ENCODE peak calls at places on chromosomes 7 and 10, in six cellular contexts. T is mesenchymal stem cell, X is neuronal stem cell, L is IMR-90, J is trophoblast cell, D is H1. C is an unnamed sample.

GRCh38 chr7:10429516-10429915 is 544.2 kb upstream of the PHF14 start:
- DNase-seq in J (no peak), D (no peak), L (no peak), T (no peak), X (peak), C (no peak)

GRCh38 chr10:59361659-59362183 is 628 bp downstream of the FAM13C start:
- DNase-seq in D (no peak), J (peak), X (no peak), L (peak), T (peak), C (no peak)

GRCh38 chr7:40231796-40232195 is 97.0 kb downstream of the SUGCT start:
- DNase-seq in X (no peak), T (no peak), J (peak), D (no peak), L (no peak), C (no peak)

GRCh38 chr10:45227042-45227441 is 88.4 kb downstream of the OR13A1 start:
- DNase-seq in J (no peak), D (no peak), T (no peak), X (no peak), L (no peak), C (no peak)

GRCh38 chr7:71237945-71238344 is 106.0 kb downstream of the GALNT17 start:
- DNase-seq in J (no peak), L (no peak), D (no peak), X (peak), T (no peak), C (peak)

GRCh38 chr10:79434223-79434687 is 11.2 kb downstream of the ZCCHC24 start:
- DNase-seq in X (no peak), L (peak), T (peak), J (no peak), D (no peak), C (no peak)

GRCh38 chr7:123410273-123410928 is 124.0 kb downstream of the IQUB start:
- DNase-seq in L (no peak), X (no peak), J (no peak), D (no peak), T (peak), C (no peak)

GRCh38 chr7:155795401-155795800 is 16.9 kb downstream of the SHH start:
- DNase-seq in L (no peak), X (no peak), T (no peak), D (no peak), J (no peak), C (no peak)

GRCh38 chr7:111763221-111763791 is 201.0 kb upstream of the IMMP2L start:
- DNase-seq in T (peak), D (no peak), L (peak), X (peak), J (peak), C (peak)

GRCh38 chr10:71455035-71455434 is 58.3 kb downstream of the CDH23 start:
- DNase-seq in J (no peak), X (no peak), T (no peak), L (no peak), D (no peak), C (no peak)
- H3K14ac ChIP-seq in J (no peak), X (no peak), T (no peak), L (no peak), D (no peak), C (no peak)

GRCh38 chr10:22631185-22631584 is 83.2 kb downstream of the PIP4K2A start:
- DNase-seq in X (no peak), J (no peak), D (no peak), L (no peak), T (no peak), C (no peak)
- H3K18ac ChIP-seq in X (no peak), J (peak), D (no peak), L (no peak), T (no peak), C (no peak)

DNA sequence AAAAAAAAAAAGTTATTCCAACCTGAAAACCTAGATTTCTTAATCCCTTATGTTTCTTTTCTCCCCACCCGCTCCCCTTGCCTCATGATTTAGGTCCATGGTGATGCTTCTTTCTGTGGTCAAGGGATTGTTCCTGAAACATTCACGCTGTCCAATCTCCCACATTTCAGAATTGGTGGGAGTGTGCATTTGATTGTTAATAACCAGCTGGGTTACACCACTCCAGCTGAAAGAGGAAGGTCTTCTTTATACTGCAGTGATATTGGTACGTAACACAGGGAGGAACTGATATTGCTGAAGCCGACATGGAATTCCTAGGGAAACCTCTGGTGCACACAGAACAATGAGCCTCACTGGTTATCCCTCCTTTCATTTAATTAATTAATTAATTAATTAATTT is 22.7 kb downstream of the DHTKD1 start:
- DNase-seq in X (no peak), T (no peak), J (no peak), L (no peak), D (no peak), C (no peak)
- H3K14ac ChIP-seq in X (no peak), T (no peak), J (no peak), L (no peak), D (no peak), C (no peak)

GRCh38 chr10:11610151-11610854 is 1.1 kb downstream of the USP6NL start:
- DNase-seq in D (no peak), J (no peak), L (no peak), T (peak), X (no peak), C (no peak)
- H3K18ac ChIP-seq in D (peak), J (peak), L (no peak), T (no peak), X (no peak), C (peak)

DNA sequence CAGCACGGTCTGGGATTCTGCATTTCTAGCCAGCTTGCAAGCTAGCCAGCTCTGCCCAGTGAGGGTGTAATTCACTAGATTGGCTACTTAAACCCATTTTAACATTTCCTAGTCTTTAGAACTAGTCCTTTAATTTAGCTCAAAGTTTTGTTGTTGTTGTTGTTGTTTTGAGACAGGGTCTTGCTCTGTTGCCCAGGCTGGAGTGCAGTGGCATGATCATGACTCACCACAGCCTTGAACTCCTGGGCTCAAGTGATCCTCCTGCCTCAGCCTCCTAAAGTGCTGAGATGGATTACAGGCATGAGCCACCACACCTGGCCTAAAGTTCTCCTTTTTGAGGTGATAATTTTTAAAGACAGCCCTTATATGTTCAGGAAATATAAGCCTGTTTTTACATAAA is 94.1 kb downstream of the BMPR1A start:
- DNase-seq in T (no peak), X (no peak), D (no peak), L (no peak), J (no peak), C (no peak)
- H3K14ac ChIP-seq in T (no peak), X (no peak), D (no peak), L (no peak), J (no peak), C (no peak)

DNA sequence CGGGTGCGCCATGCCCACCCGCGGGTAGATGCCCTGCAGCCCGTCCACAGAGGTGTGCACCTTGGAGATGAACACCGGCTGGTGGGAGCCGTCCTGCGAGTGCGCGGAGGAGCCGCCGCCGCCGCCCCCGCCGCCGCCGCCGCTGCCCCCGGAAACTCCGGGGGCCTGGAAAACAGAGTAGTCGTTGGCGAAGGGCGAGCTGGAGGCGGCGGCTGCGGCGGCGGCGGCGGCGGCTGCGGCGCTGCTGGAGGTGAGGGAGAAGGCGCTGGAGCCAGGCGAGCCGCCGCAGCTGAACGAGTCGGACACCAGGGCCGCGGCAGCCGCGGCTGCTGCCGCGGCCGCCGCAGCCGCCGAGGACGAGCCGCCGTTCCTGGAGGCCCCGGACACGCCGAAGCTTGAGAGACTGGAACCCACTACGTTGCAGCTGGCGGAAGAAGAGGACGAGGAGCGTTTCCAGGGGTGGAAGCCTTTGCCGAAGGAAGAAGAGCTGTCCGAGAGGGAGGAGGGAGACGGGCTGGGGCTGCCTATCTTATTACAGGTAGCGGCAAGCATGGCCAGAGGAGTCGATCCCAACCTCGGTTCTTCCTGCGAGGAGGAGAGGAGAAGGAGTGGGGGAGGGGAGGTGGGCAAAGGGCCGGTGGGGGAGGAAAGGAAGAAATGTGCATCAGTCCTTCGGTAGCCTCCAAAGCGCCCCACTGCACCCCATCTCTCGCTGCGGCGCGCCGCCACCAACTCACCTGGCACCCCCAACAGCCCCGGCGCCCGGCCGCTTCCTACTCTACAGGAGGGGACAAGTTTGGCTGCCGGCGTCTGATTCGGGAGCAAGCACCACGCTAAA is 1.3 kb downstream of the SP8 start:
- DNase-seq in X (no peak), T (no peak), J (peak), L (no peak), D (no peak), C (peak)
- H3K18ac ChIP-seq in X (peak), T (no peak), J (no peak), L (no peak), D (peak), C (no peak)

GRCh38 chr7:151348970-151349369 is 7.4 kb downstream of the NUB1 start:
- DNase-seq in J (no peak), L (no peak), X (no peak), D (no peak), T (no peak), C (no peak)

GRCh38 chr7:151352512-151352911 is 10.9 kb downstream of the NUB1 start:
- DNase-seq in D (no peak), X (no peak), J (peak), T (no peak), L (no peak), C (no peak)

GRCh38 chr7:151351027-151351426 is 9.4 kb downstream of the NUB1 start:
- DNase-seq in L (no peak), X (no peak), T (no peak), J (peak), D (no peak), C (peak)

GRCh38 chr7:151349507-151349853 is 7.9 kb downstream of the NUB1 start:
- DNase-seq in T (no peak), L (no peak), D (no peak), X (no peak), J (no peak), C (no peak)

GRCh38 chr7:151351967-151352366 is 10.4 kb downstream of the NUB1 start:
- DNase-seq in J (peak), L (no peak), X (no peak), T (no peak), D (no peak), C (no peak)
- H3K14ac ChIP-seq in J (no peak), L (no peak), X (no peak), T (no peak), D (no peak), C (no peak)

GRCh38 chr10:73248259-73248724 is 1.2 kb upstream of the DNAJC9 start:
- DNase-seq in D (no peak), L (no peak), X (no peak), J (no peak), T (peak), C (no peak)

GRCh38 chr10:73253226-73253557 is 748 bp upstream of the MRPS16 start:
- DNase-seq in T (no peak), D (no peak), J (peak), X (no peak), L (no peak), C (no peak)

GRCh38 chr10:73247509-73248258 is 629 bp upstream of the DNAJC9 start:
- DNase-seq in T (peak), D (no peak), J (no peak), L (peak), X (no peak), C (no peak)

GRCh38 chr10:73251683-73252444 is 580 bp downstream of the MRPS16 start:
- DNase-seq in T (peak), J (peak), D (no peak), X (peak), L (no peak), C (peak)

GRCh38 chr10:73252445-73253225 is at the start of gene MRPS16:
- DNase-seq in T (peak), X (peak), L (peak), D (peak), J (peak), C (peak)
- H3K18ac ChIP-seq in T (peak), X (peak), L (peak), D (peak), J (peak), C (peak)

GRCh38 chr7:50212016-50212325 is 92.5 kb upstream of the IKZF1 start:
- DNase-seq in L (no peak), X (no peak), J (no peak), T (no peak), D (no peak), C (no peak)

GRCh38 chr7:50211306-50212015 is 93.1 kb upstream of the IKZF1 start:
- DNase-seq in T (no peak), J (no peak), L (no peak), D (no peak), X (no peak), C (no peak)

GRCh38 chr7:50212666-50213621 is 91.6 kb upstream of the IKZF1 start:
- DNase-seq in L (no peak), T (no peak), D (no peak), X (no peak), J (no peak), C (no peak)

GRCh38 chr7:50209461-50210161 is 94.9 kb upstream of the IKZF1 start:
- DNase-seq in D (no peak), X (no peak), T (no peak), L (no peak), J (peak), C (no peak)

DNA sequence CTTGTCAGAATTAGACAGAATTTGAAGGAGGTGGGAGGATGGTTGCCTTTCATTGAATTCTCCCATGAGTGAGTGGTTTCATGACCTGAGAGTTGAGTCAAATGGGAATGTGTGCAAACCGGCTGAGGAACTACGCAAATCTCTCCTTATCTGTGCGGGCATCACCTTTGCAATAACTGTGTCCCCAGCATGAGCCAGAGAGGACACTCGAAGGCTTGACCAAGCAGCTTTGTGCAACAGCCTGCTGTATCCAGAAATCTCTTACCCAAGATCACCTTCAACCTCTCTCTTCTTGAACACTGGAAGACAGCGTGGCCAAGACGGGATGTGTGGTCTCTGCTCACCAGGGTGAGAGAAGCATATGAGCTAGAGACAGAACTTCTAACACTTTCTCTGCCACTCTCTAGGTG is 93.8 kb upstream of the IKZF1 start:
- DNase-seq in T (no peak), J (peak), D (no peak), X (no peak), L (no peak), C (no peak)
- H3K14ac ChIP-seq in T (no peak), J (no peak), D (no peak), X (no peak), L (no peak), C (no peak)